ENCODE peak calls at places on chromosome 10, in six cellular contexts. One of them, this sample, is unnamed.

GRCh38 chr10:63583909-63584747 is 62.9 kb downstream of the REEP3 start:
- DNase-seq in H1: no peak
- DNase-seq in HepG2: no peak
- DNase-seq in endothelial cell of umbilical vein: no peak
- DNase-seq in K562: no peak
- DNase-seq in A549: no peak
- DNase-seq in this sample: no peak

GRCh38 chr10:102117391-102118159 is 2.6 kb downstream of the LDB1 start:
- DNase-seq in H1: peak
- DNase-seq in K562: peak
- DNase-seq in endothelial cell of umbilical vein: peak
- DNase-seq in HepG2: peak
- DNase-seq in A549: peak
- DNase-seq in this sample: peak

GRCh38 chr10:111479966-111480365 is 403.1 kb downstream of the ADRA2A start:
- DNase-seq in H1: no peak
- DNase-seq in endothelial cell of umbilical vein: no peak
- DNase-seq in HepG2: no peak
- DNase-seq in A549: no peak
- DNase-seq in K562: no peak
- DNase-seq in this sample: no peak

GRCh38 chr10:13617146-13617545 is 30.4 kb downstream of the PRPF18 start:
- DNase-seq in K562: no peak
- DNase-seq in A549: no peak
- DNase-seq in HepG2: no peak
- DNase-seq in endothelial cell of umbilical vein: no peak
- DNase-seq in H1: no peak
- DNase-seq in this sample: no peak

GRCh38 chr10:6721480-6721879 is 141.4 kb upstream of the PRKCQ start:
- DNase-seq in K562: no peak
- DNase-seq in endothelial cell of umbilical vein: peak
- DNase-seq in H1: no peak
- DNase-seq in HepG2: no peak
- DNase-seq in A549: peak
- DNase-seq in this sample: no peak

GRCh38 chr10:16986406-16987128 is 143.0 kb downstream of the CUBN start:
- DNase-seq in H1: no peak
- DNase-seq in endothelial cell of umbilical vein: peak
- DNase-seq in A549: no peak
- DNase-seq in K562: no peak
- DNase-seq in HepG2: peak
- DNase-seq in this sample: no peak

GRCh38 chr10:49283491-49283890 is 15.5 kb upstream of the C10orf71 start:
- DNase-seq in HepG2: no peak
- DNase-seq in H1: no peak
- DNase-seq in endothelial cell of umbilical vein: no peak
- DNase-seq in K562: no peak
- DNase-seq in A549: no peak
- DNase-seq in this sample: no peak

GRCh38 chr10:48926255-48926654 is 13.4 kb downstream of the LRRC18 start:
- DNase-seq in A549: no peak
- DNase-seq in endothelial cell of umbilical vein: no peak
- DNase-seq in HepG2: no peak
- DNase-seq in K562: no peak
- DNase-seq in H1: no peak
- DNase-seq in this sample: no peak

GRCh38 chr10:88253622-88254021 is 329.5 kb downstream of the RNLS start:
- DNase-seq in endothelial cell of umbilical vein: no peak
- DNase-seq in K562: no peak
- DNase-seq in A549: no peak
- DNase-seq in HepG2: no peak
- DNase-seq in H1: no peak
- DNase-seq in this sample: no peak

GRCh38 chr10:7028809-7029166 is 382.0 kb downstream of the SFMBT2 start:
- DNase-seq in K562: no peak
- DNase-seq in HepG2: no peak
- DNase-seq in A549: no peak
- DNase-seq in H1: no peak
- DNase-seq in endothelial cell of umbilical vein: no peak
- DNase-seq in this sample: no peak

GRCh38 chr10:78741541-78741940 is 327.2 kb upstream of the ZMIZ1 start:
- DNase-seq in K562: no peak
- DNase-seq in A549: no peak
- DNase-seq in endothelial cell of umbilical vein: no peak
- DNase-seq in H1: no peak
- DNase-seq in HepG2: no peak
- DNase-seq in this sample: no peak

GRCh38 chr10:77526861-77527617 is 110.6 kb downstream of the KCNMA1 start:
- DNase-seq in A549: no peak
- DNase-seq in HepG2: no peak
- DNase-seq in endothelial cell of umbilical vein: no peak
- DNase-seq in H1: no peak
- DNase-seq in K562: no peak
- DNase-seq in this sample: no peak

GRCh38 chr10:111098679-111099437 is 22.0 kb downstream of the ADRA2A start:
- DNase-seq in A549: peak
- DNase-seq in HepG2: no peak
- DNase-seq in H1: no peak
- DNase-seq in endothelial cell of umbilical vein: no peak
- DNase-seq in K562: peak
- DNase-seq in this sample: no peak

GRCh38 chr10:13087986-13088618 is 11.9 kb upstream of the OPTN start:
- DNase-seq in H1: no peak
- DNase-seq in K562: no peak
- DNase-seq in endothelial cell of umbilical vein: no peak
- DNase-seq in A549: peak
- DNase-seq in HepG2: no peak
- DNase-seq in this sample: no peak

GRCh38 chr10:109956454-109957091 is 33.3 kb upstream of the XPNPEP1 start:
- DNase-seq in HepG2: peak
- DNase-seq in A549: peak
- DNase-seq in endothelial cell of umbilical vein: peak
- DNase-seq in K562: peak
- DNase-seq in H1: no peak
- DNase-seq in this sample: peak

GRCh38 chr10:118511720-118512119 is 83.7 kb downstream of the PRLHR start:
- DNase-seq in H1: no peak
- DNase-seq in K562: no peak
- DNase-seq in A549: no peak
- DNase-seq in HepG2: no peak
- DNase-seq in endothelial cell of umbilical vein: no peak
- DNase-seq in this sample: no peak

GRCh38 chr10:97034301-97034700 is 151.5 kb downstream of the SLIT1 start:
- DNase-seq in K562: no peak
- DNase-seq in H1: no peak
- DNase-seq in HepG2: no peak
- DNase-seq in endothelial cell of umbilical vein: no peak
- DNase-seq in A549: no peak
- DNase-seq in this sample: no peak

GRCh38 chr10:114519756-114520288 is 115.5 kb upstream of the AFAP1L2 start:
- DNase-seq in HepG2: no peak
- DNase-seq in endothelial cell of umbilical vein: no peak
- DNase-seq in A549: peak
- DNase-seq in K562: no peak
- DNase-seq in H1: no peak
- DNase-seq in this sample: no peak

GRCh38 chr10:101616415-101617101 is 28.4 kb downstream of the DPCD start:
- DNase-seq in endothelial cell of umbilical vein: no peak
- DNase-seq in HepG2: no peak
- DNase-seq in A549: no peak
- DNase-seq in K562: no peak
- DNase-seq in H1: no peak
- DNase-seq in this sample: no peak

GRCh38 chr10:31896972-31897384 is 31.7 kb downstream of the ARHGAP12 start:
- DNase-seq in A549: peak
- DNase-seq in HepG2: no peak
- DNase-seq in H1: no peak
- DNase-seq in K562: no peak
- DNase-seq in endothelial cell of umbilical vein: peak
- DNase-seq in this sample: no peak

DNA sequence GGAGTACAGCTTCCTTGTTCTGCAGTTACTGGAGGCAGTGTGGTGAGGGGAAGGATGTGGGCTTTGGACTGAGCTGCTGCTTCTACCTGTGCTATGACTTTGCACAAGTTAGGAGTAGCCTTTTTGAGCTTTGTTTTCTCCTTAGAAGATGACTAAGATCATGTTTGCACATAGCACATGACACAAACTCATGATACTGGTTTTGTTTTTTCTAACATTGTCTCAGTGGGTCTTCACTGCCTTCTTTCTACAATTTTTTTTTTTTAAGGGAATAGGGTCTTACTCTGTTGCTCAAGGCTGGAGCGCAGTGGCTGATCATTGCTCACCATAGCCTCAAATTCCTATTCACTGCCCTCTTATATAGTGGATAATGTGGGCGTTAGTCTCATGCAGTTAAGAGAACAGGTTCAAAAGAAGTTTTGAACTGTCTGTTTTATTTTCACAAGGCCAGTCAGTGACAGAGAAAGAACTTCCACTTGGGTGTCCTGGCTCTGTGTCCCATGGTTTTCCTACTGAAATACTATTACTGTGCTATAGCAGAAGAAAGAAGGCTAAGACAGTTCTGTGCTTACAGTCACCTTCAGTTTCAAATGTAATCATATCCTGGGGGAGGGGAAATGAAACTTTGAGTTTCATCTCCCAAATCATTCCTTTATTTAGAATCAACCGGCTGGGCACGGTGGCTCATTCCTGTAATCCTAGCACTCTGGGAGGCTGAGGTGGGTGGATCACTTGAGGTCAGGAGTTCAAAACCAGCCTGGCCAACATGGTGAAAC is 72.0 kb downstream of the KAT6B start:
- DNase-seq in K562: no peak
- DNase-seq in A549: peak
- DNase-seq in H1: no peak
- DNase-seq in HepG2: peak
- DNase-seq in endothelial cell of umbilical vein: no peak
- DNase-seq in this sample: no peak
- TF ChIP-seq JUN in K562: no peak
- TF ChIP-seq JUN in A549: no peak
- TF ChIP-seq JUN in H1: no peak
- TF ChIP-seq JUN in HepG2: no peak
- TF ChIP-seq JUN in endothelial cell of umbilical vein: no peak
- TF ChIP-seq JUN in this sample: no peak

GRCh38 chr10:84204610-84205009 is 10.3 kb downstream of the CDHR1 start:
- DNase-seq in HepG2: no peak
- DNase-seq in A549: no peak
- DNase-seq in K562: no peak
- DNase-seq in H1: no peak
- DNase-seq in endothelial cell of umbilical vein: no peak
- DNase-seq in this sample: no peak
- TF ChIP-seq JUN in HepG2: no peak
- TF ChIP-seq JUN in A549: no peak
- TF ChIP-seq JUN in K562: no peak
- TF ChIP-seq JUN in H1: no peak
- TF ChIP-seq JUN in endothelial cell of umbilical vein: no peak
- TF ChIP-seq JUN in this sample: no peak

GRCh38 chr10:61869276-61869675 is 32.2 kb upstream of the ARID5B start:
- DNase-seq in A549: no peak
- DNase-seq in K562: no peak
- DNase-seq in H1: no peak
- DNase-seq in endothelial cell of umbilical vein: no peak
- DNase-seq in HepG2: no peak
- DNase-seq in this sample: no peak
- TF ChIP-seq JUN in A549: no peak
- TF ChIP-seq JUN in K562: no peak
- TF ChIP-seq JUN in H1: no peak
- TF ChIP-seq JUN in endothelial cell of umbilical vein: no peak
- TF ChIP-seq JUN in HepG2: no peak
- TF ChIP-seq JUN in this sample: no peak

GRCh38 chr10:24262929-24263653 is 54.2 kb downstream of the KIAA1217 start:
- DNase-seq in K562: no peak
- DNase-seq in HepG2: no peak
- DNase-seq in H1: no peak
- DNase-seq in A549: no peak
- DNase-seq in endothelial cell of umbilical vein: no peak
- DNase-seq in this sample: no peak

GRCh38 chr10:24257588-24257987 is 48.6 kb downstream of the KIAA1217 start:
- DNase-seq in A549: no peak
- DNase-seq in H1: no peak
- DNase-seq in K562: no peak
- DNase-seq in endothelial cell of umbilical vein: no peak
- DNase-seq in HepG2: no peak
- DNase-seq in this sample: no peak

GRCh38 chr10:24256619-24257018 is 47.7 kb downstream of the KIAA1217 start:
- DNase-seq in HepG2: no peak
- DNase-seq in K562: no peak
- DNase-seq in H1: no peak
- DNase-seq in endothelial cell of umbilical vein: no peak
- DNase-seq in A549: no peak
- DNase-seq in this sample: no peak

GRCh38 chr10:24261627-24262026 is 52.7 kb downstream of the KIAA1217 start:
- DNase-seq in A549: no peak
- DNase-seq in H1: no peak
- DNase-seq in K562: no peak
- DNase-seq in endothelial cell of umbilical vein: no peak
- DNase-seq in HepG2: no peak
- DNase-seq in this sample: no peak

GRCh38 chr10:24259365-24260125 is 50.6 kb downstream of the KIAA1217 start:
- DNase-seq in HepG2: no peak
- DNase-seq in H1: no peak
- DNase-seq in A549: no peak
- DNase-seq in K562: no peak
- DNase-seq in endothelial cell of umbilical vein: no peak
- DNase-seq in this sample: no peak
- TF ChIP-seq JUN in HepG2: no peak
- TF ChIP-seq JUN in H1: no peak
- TF ChIP-seq JUN in A549: no peak
- TF ChIP-seq JUN in K562: no peak
- TF ChIP-seq JUN in endothelial cell of umbilical vein: no peak
- TF ChIP-seq JUN in this sample: no peak

GRCh38 chr10:71143170-71143569 is 69.2 kb upstream of the UNC5B start:
- DNase-seq in endothelial cell of umbilical vein: no peak
- DNase-seq in K562: no peak
- DNase-seq in H1: no peak
- DNase-seq in HepG2: no peak
- DNase-seq in A549: no peak
- DNase-seq in this sample: no peak
- TF ChIP-seq JUN in endothelial cell of umbilical vein: no peak
- TF ChIP-seq JUN in K562: no peak
- TF ChIP-seq JUN in H1: no peak
- TF ChIP-seq JUN in HepG2: no peak
- TF ChIP-seq JUN in A549: no peak
- TF ChIP-seq JUN in this sample: no peak